ENCODE peak calls at places on chromosomes 7 and 10, in six cellular contexts. One of them, this sample, is unnamed.

GRCh38 chr10:34677591-34677990 is 137.5 kb downstream of the PARD3 start:
- DNase-seq in stomach: no peak
- DNase-seq in K562: no peak
- DNase-seq in HepG2: no peak
- DNase-seq in SK-N-SH: peak; percentile 55
- DNase-seq in H1: no peak
- DNase-seq in this sample: no peak

GRCh38 chr7:65925040-65925439 is 52.2 kb downstream of the VKORC1L1 start:
- DNase-seq in stomach: no peak
- DNase-seq in K562: no peak
- DNase-seq in HepG2: peak; percentile 43
- DNase-seq in SK-N-SH: no peak
- DNase-seq in H1: no peak
- DNase-seq in this sample: no peak

GRCh38 chr7:29968683-29969457 is 20.7 kb downstream of the SCRN1 start:
- DNase-seq in stomach: no peak
- DNase-seq in K562: no peak
- DNase-seq in HepG2: no peak
- DNase-seq in SK-N-SH: no peak
- DNase-seq in H1: no peak
- DNase-seq in this sample: no peak

GRCh38 chr10:11875499-11876281 is 52.5 kb downstream of the PROSER2 start:
- DNase-seq in stomach: peak; percentile 96
- DNase-seq in K562: peak; percentile 75
- DNase-seq in HepG2: peak; percentile 96
- DNase-seq in SK-N-SH: no peak
- DNase-seq in H1: no peak
- DNase-seq in this sample: no peak

GRCh38 chr7:74173491-74173865 is 678 bp upstream of the EIF4H start:
- DNase-seq in stomach: no peak
- DNase-seq in K562: no peak
- DNase-seq in HepG2: no peak
- DNase-seq in SK-N-SH: no peak
- DNase-seq in H1: no peak
- DNase-seq in this sample: no peak

GRCh38 chr10:120473593-120473992 is 16.6 kb downstream of the PLPP4 start:
- DNase-seq in stomach: no peak
- DNase-seq in K562: no peak
- DNase-seq in HepG2: no peak
- DNase-seq in SK-N-SH: no peak
- DNase-seq in H1: no peak
- DNase-seq in this sample: peak; percentile 26

GRCh38 chr10:70892631-70893030 is 4.3 kb upstream of the PCBD1 start:
- DNase-seq in stomach: no peak
- DNase-seq in K562: no peak
- DNase-seq in HepG2: no peak
- DNase-seq in SK-N-SH: no peak
- DNase-seq in H1: no peak
- DNase-seq in this sample: no peak

GRCh38 chr10:119859422-119860258 is 13.0 kb downstream of the MCMBP start:
- DNase-seq in stomach: no peak
- DNase-seq in K562: no peak
- DNase-seq in HepG2: peak; percentile 44
- DNase-seq in SK-N-SH: peak; percentile 15
- DNase-seq in H1: no peak
- DNase-seq in this sample: no peak

GRCh38 chr10:119670717-119671116 is 19.5 kb downstream of the BAG3 start:
- DNase-seq in stomach: no peak
- DNase-seq in K562: no peak
- DNase-seq in HepG2: no peak
- DNase-seq in SK-N-SH: no peak
- DNase-seq in H1: no peak
- DNase-seq in this sample: no peak

GRCh38 chr10:93250010-93250409 is 176.3 kb downstream of the CYP26A1 start:
- DNase-seq in stomach: no peak
- DNase-seq in K562: no peak
- DNase-seq in HepG2: no peak
- DNase-seq in SK-N-SH: no peak
- DNase-seq in H1: no peak
- DNase-seq in this sample: no peak

GRCh38 chr10:110168601-110169481 is 38.6 kb upstream of the MXI1 start:
- DNase-seq in stomach: no peak
- DNase-seq in K562: no peak
- DNase-seq in HepG2: peak; percentile 50
- DNase-seq in SK-N-SH: no peak
- DNase-seq in H1: peak; percentile 51
- DNase-seq in this sample: peak; percentile 87

GRCh38 chr10:74058658-74059057 is 60.7 kb downstream of the VCL start:
- DNase-seq in stomach: no peak
- DNase-seq in K562: no peak
- DNase-seq in HepG2: peak; percentile 37
- DNase-seq in SK-N-SH: no peak
- DNase-seq in H1: no peak
- DNase-seq in this sample: no peak

GRCh38 chr7:18361756-18362155 is 133.8 kb upstream of the HDAC9 start:
- DNase-seq in stomach: peak; percentile 38
- DNase-seq in K562: peak; percentile 9
- DNase-seq in HepG2: no peak
- DNase-seq in SK-N-SH: no peak
- DNase-seq in H1: peak; percentile 60
- DNase-seq in this sample: no peak

GRCh38 chr10:70348228-70348850 is 34.1 kb downstream of the LRRC20 start:
- DNase-seq in stomach: peak; percentile 39
- DNase-seq in K562: peak; percentile 84
- DNase-seq in HepG2: no peak
- DNase-seq in SK-N-SH: peak; percentile 60
- DNase-seq in H1: peak; percentile 73
- DNase-seq in this sample: no peak

GRCh38 chr7:129370812-129371211 is 63.4 kb upstream of the STRIP2 start:
- DNase-seq in stomach: no peak
- DNase-seq in K562: no peak
- DNase-seq in HepG2: no peak
- DNase-seq in SK-N-SH: no peak
- DNase-seq in H1: no peak
- DNase-seq in this sample: no peak

GRCh38 chr10:124256151-124256550 is 162.6 kb downstream of the OAT start:
- DNase-seq in stomach: no peak
- DNase-seq in K562: no peak
- DNase-seq in HepG2: no peak
- DNase-seq in SK-N-SH: no peak
- DNase-seq in H1: no peak
- DNase-seq in this sample: no peak

GRCh38 chr10:30396282-30396681 is 37.7 kb upstream of the MAP3K8 start:
- DNase-seq in stomach: no peak
- DNase-seq in K562: no peak
- DNase-seq in HepG2: no peak
- DNase-seq in SK-N-SH: no peak
- DNase-seq in H1: no peak
- DNase-seq in this sample: no peak

GRCh38 chr7:53292341-53292740 is 256.9 kb downstream of the POM121L12 start:
- DNase-seq in stomach: no peak
- DNase-seq in K562: no peak
- DNase-seq in HepG2: no peak
- DNase-seq in SK-N-SH: no peak
- DNase-seq in H1: no peak
- DNase-seq in this sample: no peak

GRCh38 chr7:140640727-140641531 is at the start of gene DENND2A:
- DNase-seq in stomach: peak; percentile 53
- DNase-seq in K562: peak; percentile 56
- DNase-seq in HepG2: no peak
- DNase-seq in SK-N-SH: peak; percentile 99
- DNase-seq in H1: peak; percentile 86
- DNase-seq in this sample: no peak

GRCh38 chr10:129764011-129764900 is 199.8 kb downstream of the EBF3 start:
- DNase-seq in stomach: peak; percentile 9
- DNase-seq in K562: no peak
- DNase-seq in HepG2: no peak
- DNase-seq in SK-N-SH: no peak
- DNase-seq in H1: peak; percentile 33
- DNase-seq in this sample: no peak

GRCh38 chr10:109454691-109455090 is 468.6 kb downstream of the XPNPEP1 start:
- DNase-seq in stomach: no peak
- DNase-seq in K562: no peak
- DNase-seq in HepG2: no peak
- DNase-seq in SK-N-SH: no peak
- DNase-seq in H1: no peak
- DNase-seq in this sample: no peak

GRCh38 chr10:104323721-104324686 is 14.3 kb downstream of the ITPRIP start:
- DNase-seq in stomach: no peak
- DNase-seq in K562: no peak
- DNase-seq in HepG2: no peak
- DNase-seq in SK-N-SH: no peak
- DNase-seq in H1: no peak
- DNase-seq in this sample: no peak

GRCh38 chr7:150502519-150502918 is 12.2 kb upstream of the GIMAP7 start:
- DNase-seq in stomach: no peak
- DNase-seq in K562: no peak
- DNase-seq in HepG2: no peak
- DNase-seq in SK-N-SH: no peak
- DNase-seq in H1: no peak
- DNase-seq in this sample: no peak

GRCh38 chr10:80187465-80188409 is 17.6 kb downstream of the ANXA11 start:
- DNase-seq in stomach: peak; percentile 62
- DNase-seq in K562: peak; percentile 57
- DNase-seq in HepG2: peak; percentile 13
- DNase-seq in SK-N-SH: no peak
- DNase-seq in H1: no peak
- DNase-seq in this sample: no peak

GRCh38 chr10:97643586-97643985 is 3.1 kb downstream of the PI4K2A start:
- DNase-seq in stomach: no peak
- DNase-seq in K562: no peak
- DNase-seq in HepG2: no peak
- DNase-seq in SK-N-SH: no peak
- DNase-seq in H1: no peak
- DNase-seq in this sample: no peak

GRCh38 chr7:32115831-32116230 is 45.6 kb upstream of the PDE1C start:
- DNase-seq in stomach: no peak
- DNase-seq in K562: no peak
- DNase-seq in HepG2: no peak
- DNase-seq in SK-N-SH: no peak
- DNase-seq in H1: no peak
- DNase-seq in this sample: no peak

GRCh38 chr10:71431945-71432905 is 35.5 kb downstream of the CDH23 start:
- DNase-seq in stomach: peak; percentile 13
- DNase-seq in K562: peak; percentile 48
- DNase-seq in HepG2: no peak
- DNase-seq in SK-N-SH: peak; percentile 34
- DNase-seq in H1: peak; percentile 43
- DNase-seq in this sample: no peak

GRCh38 chr10:61108880-61109279 is 164.9 kb upstream of the RHOBTB1 start:
- DNase-seq in stomach: no peak
- DNase-seq in K562: peak; percentile 64
- DNase-seq in HepG2: no peak
- DNase-seq in SK-N-SH: no peak
- DNase-seq in H1: no peak
- DNase-seq in this sample: no peak

GRCh38 chr10:15897282-15897681 is 37.0 kb upstream of the MINDY3 start:
- DNase-seq in stomach: no peak
- DNase-seq in K562: no peak
- DNase-seq in HepG2: no peak
- DNase-seq in SK-N-SH: no peak
- DNase-seq in H1: no peak
- DNase-seq in this sample: no peak

GRCh38 chr10:76024460-76025123 is 593.2 kb downstream of the LRMDA start:
- DNase-seq in stomach: no peak
- DNase-seq in K562: no peak
- DNase-seq in HepG2: peak; percentile 92
- DNase-seq in SK-N-SH: no peak
- DNase-seq in H1: no peak
- DNase-seq in this sample: no peak

GRCh38 chr10:76021391-76021790 is 590.0 kb downstream of the LRMDA start:
- DNase-seq in stomach: no peak
- DNase-seq in K562: no peak
- DNase-seq in HepG2: no peak
- DNase-seq in SK-N-SH: no peak
- DNase-seq in H1: no peak
- DNase-seq in this sample: no peak

GRCh38 chr10:76022366-76022765 is 590.9 kb downstream of the LRMDA start:
- DNase-seq in stomach: no peak
- DNase-seq in K562: no peak
- DNase-seq in HepG2: no peak
- DNase-seq in SK-N-SH: peak; percentile 42
- DNase-seq in H1: no peak
- DNase-seq in this sample: no peak

GRCh38 chr10:76025124-76025477 is 593.7 kb downstream of the LRMDA start:
- DNase-seq in stomach: no peak
- DNase-seq in K562: no peak
- DNase-seq in HepG2: no peak
- DNase-seq in SK-N-SH: no peak
- DNase-seq in H1: no peak
- DNase-seq in this sample: no peak

GRCh38 chr10:76023007-76023406 is 591.6 kb downstream of the LRMDA start:
- DNase-seq in stomach: no peak
- DNase-seq in K562: no peak
- DNase-seq in HepG2: no peak
- DNase-seq in SK-N-SH: peak; percentile 66
- DNase-seq in H1: no peak
- DNase-seq in this sample: no peak
- TF ChIP-seq EP300 in stomach: no peak
- TF ChIP-seq EP300 in K562: no peak
- TF ChIP-seq EP300 in HepG2: no peak
- TF ChIP-seq EP300 in SK-N-SH: peak; percentile 88
- TF ChIP-seq EP300 in H1: no peak
- TF ChIP-seq EP300 in this sample: no peak

DNA sequence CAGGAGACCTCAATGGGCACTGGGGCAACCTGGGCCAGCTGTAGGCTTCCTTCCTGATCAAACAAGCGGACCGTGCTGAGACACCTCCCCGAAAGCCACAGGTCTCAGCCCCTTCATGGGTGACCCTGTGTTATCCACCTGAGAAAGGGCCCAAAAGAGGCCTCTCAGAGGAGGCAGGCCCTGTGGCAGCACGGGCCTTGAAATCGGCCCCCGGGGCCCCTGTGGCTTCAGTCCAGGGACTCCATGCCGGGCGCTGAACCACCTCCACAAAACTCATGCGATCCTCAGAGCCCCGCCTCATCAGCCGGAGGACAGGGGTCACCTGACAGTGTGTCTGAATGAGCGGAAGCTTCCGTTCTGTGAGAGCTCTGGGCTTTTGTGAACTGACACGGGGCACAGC is 307.1 kb downstream of the PAXIP1 start:
- DNase-seq in stomach: no peak
- DNase-seq in K562: no peak
- DNase-seq in HepG2: no peak
- DNase-seq in SK-N-SH: no peak
- DNase-seq in H1: no peak
- DNase-seq in this sample: no peak
- H3K27me3 ChIP-seq in stomach: no peaks in the 10 kb centered on the region
- H3K27me3 ChIP-seq in K562: no peaks in the 10 kb centered on the region
- H3K27me3 ChIP-seq in HepG2: peaks cover 27% of the 10 kb centered on the region
- H3K27me3 ChIP-seq in SK-N-SH: no peaks in the 10 kb centered on the region
- H3K27me3 ChIP-seq in H1: no peaks in the 10 kb centered on the region
- H3K27me3 ChIP-seq in this sample: no peaks in the 10 kb centered on the region

GRCh38 chr10:127880557-127880956 is 12.2 kb downstream of the CLRN3 start:
- DNase-seq in stomach: no peak
- DNase-seq in K562: no peak
- DNase-seq in HepG2: no peak
- DNase-seq in SK-N-SH: no peak
- DNase-seq in H1: peak; percentile 30
- DNase-seq in this sample: peak; percentile 89
- TF ChIP-seq EP300 in stomach: no peak
- TF ChIP-seq EP300 in K562: no peak
- TF ChIP-seq EP300 in HepG2: no peak
- TF ChIP-seq EP300 in SK-N-SH: no peak
- TF ChIP-seq EP300 in H1: no peak
- TF ChIP-seq EP300 in this sample: no peak

GRCh38 chr10:127039435-127039834 is 134.2 kb downstream of the DOCK1 start:
- DNase-seq in stomach: no peak
- DNase-seq in K562: no peak
- DNase-seq in HepG2: no peak
- DNase-seq in SK-N-SH: no peak
- DNase-seq in H1: no peak
- DNase-seq in this sample: no peak
- H3K27me3 ChIP-seq in stomach: no peaks in the 10 kb centered on the region
- H3K27me3 ChIP-seq in K562: no peaks in the 10 kb centered on the region
- H3K27me3 ChIP-seq in HepG2: no peaks in the 10 kb centered on the region
- H3K27me3 ChIP-seq in SK-N-SH: no peaks in the 10 kb centered on the region
- H3K27me3 ChIP-seq in H1: no peaks in the 10 kb centered on the region
- H3K27me3 ChIP-seq in this sample: no peaks in the 10 kb centered on the region